ENCODE peak calls at places on chromosomes 13 and 19, in seven cellular contexts. P is AG04449, C is AG10803, N is colonic mucosa, E is cardiac muscle cell, Y is BE2C, H is OCI-LY7. W is an unnamed sample.

GRCh38 chr19:33819875-33820781 is 23.5 kb downstream of the KCTD15 start:
- DNase-seq in P (no peak), H (peak), E (peak), N (peak), C (peak), Y (no peak), W (no peak)

GRCh38 chr19:35790981-35791813 is 15.8 kb downstream of the ARHGAP33 start:
- DNase-seq in Y (no peak), C (no peak), H (peak), P (no peak), N (no peak), E (no peak), W (peak)

GRCh38 chr19:6023085-6023682 is 45.2 kb upstream of the RANBP3 start:
- DNase-seq in H (no peak), C (peak), N (no peak), P (no peak), Y (no peak), E (no peak), W (no peak)

GRCh38 chr19:35119091-35119490 is 3.5 kb downstream of the FXYD3 start:
- DNase-seq in C (no peak), H (no peak), E (no peak), Y (no peak), N (no peak), P (no peak), W (no peak)

GRCh38 chr13:44364601-44365000 is 9.0 kb upstream of the SERP2 start:
- DNase-seq in N (no peak), H (no peak), E (no peak), Y (no peak), P (no peak), C (peak), W (no peak)

GRCh38 chr19:2952953-2953481 is 8.2 kb upstream of the ZNF77 start:
- DNase-seq in Y (no peak), P (no peak), N (peak), E (no peak), H (peak), C (peak), W (no peak)

GRCh38 chr13:30898721-30899188 is 7.3 kb upstream of the MEDAG start:
- DNase-seq in E (no peak), H (no peak), P (peak), N (no peak), Y (no peak), C (peak), W (no peak)

GRCh38 chr13:49340161-49340560 is 92.4 kb downstream of the CDADC1 start:
- DNase-seq in E (no peak), P (no peak), Y (no peak), N (no peak), H (no peak), C (no peak), W (no peak)

GRCh38 chr13:106621833-106622232 is 53.9 kb upstream of the ARGLU1 start:
- DNase-seq in Y (no peak), E (no peak), C (no peak), P (no peak), H (no peak), N (no peak), W (no peak)

GRCh38 chr13:30679483-30680330 is 55.6 kb upstream of the ALOX5AP start:
- DNase-seq in Y (peak), N (no peak), E (peak), H (peak), C (peak), P (no peak), W (peak)

GRCh38 chr19:23116802-23117571 is at the start of gene ZNF730:
- DNase-seq in C (peak), P (peak), N (peak), Y (peak), H (peak), E (peak), W (peak)

GRCh38 chr19:56900573-56901097 is 60.1 kb upstream of the PEG3 start:
- DNase-seq in P (no peak), H (no peak), C (no peak), E (no peak), Y (no peak), N (no peak), W (peak)

GRCh38 chr19:15508035-15508710 is at the start of gene CYP4F22:
- DNase-seq in N (no peak), C (no peak), E (no peak), H (no peak), Y (no peak), P (no peak), W (no peak)

GRCh38 chr19:1853295-1854031 is 5.2 kb upstream of the REXO1 start:
- DNase-seq in P (no peak), C (peak), N (peak), Y (peak), E (peak), H (peak), W (peak)

GRCh38 chr13:30832845-30833332 is 73.2 kb upstream of the MEDAG start:
- DNase-seq in H (no peak), E (peak), N (peak), C (no peak), Y (peak), P (no peak), W (no peak)

GRCh38 chr13:24502567-24503375 is 9.8 kb downstream of the PARP4 start:
- DNase-seq in H (no peak), E (no peak), N (peak), Y (no peak), C (peak), P (no peak), W (no peak)

GRCh38 chr19:14494451-14494850 is 1.5 kb downstream of the GIPC1 start:
- DNase-seq in P (no peak), Y (no peak), H (no peak), E (no peak), N (no peak), C (no peak), W (no peak)

GRCh38 chr19:55113570-55114039 is 3.8 kb downstream of the PPP1R12C start:
- DNase-seq in P (peak), N (peak), C (peak), Y (no peak), H (peak), E (peak), W (peak)

GRCh38 chr19:5694167-5694951 is 4.3 kb downstream of the RPL36 start:
- DNase-seq in E (no peak), C (no peak), P (no peak), H (no peak), N (no peak), Y (no peak), W (no peak)

GRCh38 chr13:91211548-91211947 is 135.9 kb upstream of the MIR17HG start:
- DNase-seq in Y (no peak), N (no peak), E (no peak), H (no peak), C (no peak), P (no peak), W (no peak)

GRCh38 chr13:42275098-42275471 is 3.1 kb downstream of the AKAP11 start:
- DNase-seq in Y (no peak), H (peak), N (no peak), E (no peak), C (no peak), P (no peak), W (no peak)

GRCh38 chr19:24086974-24087595 is at the start of gene ZNF254:
- DNase-seq in P (peak), C (peak), N (peak), H (peak), E (peak), Y (peak), W (peak)

GRCh38 chr13:25860862-25861261 is 191.0 kb downstream of the SHISA2 start:
- DNase-seq in H (no peak), P (peak), C (peak), E (no peak), N (no peak), Y (no peak), W (no peak)

GRCh38 chr13:58298556-58299135 is 667.1 kb downstream of the PCDH17 start:
- DNase-seq in N (no peak), P (no peak), E (no peak), C (no peak), Y (no peak), H (no peak), W (no peak)

DNA sequence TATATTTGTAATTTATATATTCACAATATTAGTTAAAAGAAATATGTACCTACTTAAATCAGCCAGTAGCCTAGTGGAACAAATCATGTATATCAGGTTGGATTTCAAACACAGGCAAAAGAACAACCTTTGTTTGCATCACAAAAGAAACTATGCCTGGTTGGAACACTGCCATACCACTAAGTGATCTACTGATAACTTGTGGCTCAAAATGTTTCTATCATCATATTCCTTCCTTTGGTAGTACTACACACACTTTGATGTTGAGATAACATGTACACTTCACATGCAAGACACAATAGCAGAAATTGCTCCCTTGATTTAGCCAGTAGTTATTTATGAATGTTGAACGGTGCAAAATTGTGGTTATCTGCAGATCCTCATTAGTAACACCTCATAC is 146.0 kb upstream of the GPC6 start:
- DNase-seq in E (no peak), C (no peak), H (no peak), Y (peak), P (no peak), N (no peak), W (no peak)
- TF ChIP-seq CTCF in E (no peak), C (no peak), H (no peak), Y (no peak), P (no peak), N (no peak), W (no peak)

GRCh38 chr19:39129116-39129515 is 3.5 kb downstream of the PAK4 start:
- DNase-seq in N (no peak), H (no peak), P (no peak), Y (no peak), E (no peak), C (no peak), W (no peak)

GRCh38 chr19:39126593-39127187 is 1.1 kb downstream of the PAK4 start:
- DNase-seq in N (peak), C (peak), P (no peak), E (no peak), Y (no peak), H (no peak), W (no peak)

GRCh38 chr19:39128511-39129079 is 3.0 kb downstream of the PAK4 start:
- DNase-seq in C (peak), P (no peak), E (no peak), Y (no peak), N (peak), H (no peak), W (no peak)

GRCh38 chr19:39126312-39126561 is 651 bp downstream of the PAK4 start:
- DNase-seq in C (no peak), Y (no peak), P (no peak), H (no peak), N (peak), E (no peak), W (no peak)

DNA sequence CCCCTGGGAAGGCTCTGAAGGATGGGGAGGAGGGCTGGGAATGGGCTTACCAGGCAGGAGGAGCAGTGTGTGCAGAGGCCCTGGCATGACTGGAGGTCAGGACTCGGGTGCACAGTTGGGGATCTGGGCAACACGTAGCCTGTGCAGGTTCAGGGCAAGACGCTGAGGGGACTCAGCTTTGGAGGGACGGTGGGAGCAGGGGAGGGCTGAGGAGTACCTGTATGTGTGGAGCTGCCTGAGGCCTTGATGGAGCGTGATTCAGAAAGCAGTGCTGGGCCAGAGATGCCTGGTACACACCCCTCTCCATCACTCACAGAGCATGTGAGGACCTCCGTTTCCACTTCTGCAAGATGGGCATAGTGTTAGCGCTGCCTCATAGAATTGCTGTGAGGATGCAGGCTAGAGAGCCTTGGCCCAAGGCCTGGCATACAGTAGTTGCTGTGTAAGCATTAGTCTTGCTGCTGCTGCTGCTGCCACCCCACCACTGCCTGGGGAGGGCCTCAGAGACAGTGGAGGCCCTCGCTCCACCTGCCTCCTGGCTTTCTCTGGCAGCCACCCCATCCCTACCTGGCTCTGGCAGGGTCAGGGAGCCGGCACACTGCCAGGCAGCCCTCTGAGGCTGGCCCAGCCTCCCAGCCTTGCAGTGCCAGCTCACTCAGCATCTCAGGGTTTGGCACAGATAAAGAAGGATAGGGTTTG is 2.4 kb downstream of the PAK4 start:
- DNase-seq in E (no peak), C (peak), N (peak), P (no peak), H (no peak), Y (no peak), W (no peak)
- H3K4me3 ChIP-seq in E (no peak), C (no peak), N (peak), P (no peak), H (no peak), Y (no peak), W (no peak)

GRCh38 chr13:102567857-102568256 is 28.9 kb upstream of the TPP2 start:
- DNase-seq in E (peak), Y (no peak), P (no peak), H (no peak), C (no peak), N (no peak), W (no peak)
- TF ChIP-seq CTCF in E (no peak), Y (no peak), P (no peak), H (no peak), C (no peak), N (no peak), W (no peak)

GRCh38 chr19:49718511-49718910 is 27.6 kb downstream of the CPT1C start:
- DNase-seq in C (peak), E (no peak), Y (no peak), H (no peak), N (no peak), P (no peak), W (no peak)
- H3K4me3 ChIP-seq in C (no peak), E (no peak), Y (no peak), H (no peak), N (no peak), P (no peak), W (no peak)

GRCh38 chr19:51807111-51807701 is 12.2 kb downstream of the FPR3 start:
- DNase-seq in N (no peak), H (no peak), P (no peak), Y (no peak), E (no peak), C (peak), W (no peak)
- TF ChIP-seq CTCF in N (no peak), H (no peak), P (no peak), Y (no peak), E (no peak), C (no peak), W (no peak)

GRCh38 chr13:40077396-40078027 is 422.1 kb downstream of the COG6 start:
- DNase-seq in P (no peak), E (no peak), N (no peak), Y (no peak), C (no peak), H (no peak), W (no peak)
- H3K4me3 ChIP-seq in P (no peak), E (no peak), N (no peak), Y (no peak), C (no peak), H (no peak), W (no peak)

GRCh38 chr19:18919086-18919894 is at the start of the genes COPE and DDX49:
- DNase-seq in N (peak), P (peak), E (peak), C (peak), H (peak), Y (peak), W (peak)
- TF ChIP-seq CTCF in N (no peak), P (no peak), E (no peak), C (no peak), H (no peak), Y (no peak), W (no peak)